ENCODE peak calls at places on chromosomes 4 and X, in four cellular contexts. S is endothelial cell, X is hypothalamus, B is NCI-H510A treated with DMSO at 0.1 percent for 48 hours. F is an unnamed sample.

GRCh38 chrX:19599253-19599652 is 83.9 kb upstream of the MAP3K15 start:
- DNase-seq in S (no peak), X (no peak), B (no peak), F (no peak)

GRCh38 chr4:187840814-187841213 is 154.8 kb upstream of the ZFP42 start:
- DNase-seq in S (no peak), X (no peak), B (no peak), F (no peak)

GRCh38 chr4:149173241-149174013 is 642.2 kb downstream of the IQCM start:
- DNase-seq in S (no peak), X (no peak), B (no peak), F (no peak)

GRCh38 chr4:85825937-85826678 is 351.2 kb downstream of the ARHGAP24 start:
- DNase-seq in S (peak), X (peak), B (peak), F (no peak)

GRCh38 chr4:31100551-31100950 is 380.4 kb downstream of the PCDH7 start:
- DNase-seq in S (no peak), X (no peak), B (no peak), F (no peak)

GRCh38 chrX:111886678-111887077 is 10.7 kb downstream of the TRPC5OS start:
- DNase-seq in S (no peak), X (no peak), B (no peak), F (no peak)

GRCh38 chr4:99102634-99103033 is 14.0 kb upstream of the ADH5 start:
- DNase-seq in S (no peak), X (no peak), B (no peak), F (no peak)

GRCh38 chrX:38175140-38175539 is 45.5 kb downstream of the SRPX start:
- DNase-seq in S (peak), X (no peak), B (peak), F (peak)

GRCh38 chrX:34377645-34378044 is 245.5 kb upstream of the FAM47A start:
- DNase-seq in S (no peak), X (no peak), B (no peak), F (no peak)

GRCh38 chrX:103794117-103794516 is 17.5 kb downstream of the PLP1 start:
- DNase-seq in S (no peak), X (no peak), B (no peak), F (no peak)

GRCh38 chr4:112978691-112979472 is 70.6 kb upstream of the ANK2 start:
- DNase-seq in S (no peak), X (no peak), B (no peak), F (no peak)

GRCh38 chrX:69285881-69286545 is 120.8 kb upstream of the PJA1 start:
- DNase-seq in S (peak), X (peak), B (peak), F (peak)

GRCh38 chr4:7810792-7811535 is 128.7 kb downstream of the AFAP1 start:
- DNase-seq in S (no peak), X (no peak), B (no peak), F (no peak)

GRCh38 chr4:141079393-141079930 is 53.8 kb downstream of the RNF150 start:
- DNase-seq in S (no peak), X (no peak), B (no peak), F (no peak)

GRCh38 chr4:52507774-52508173 is 151.3 kb downstream of the USP46 start:
- DNase-seq in S (no peak), X (peak), B (no peak), F (no peak)

GRCh38 chr4:86942185-86942666 is 7.4 kb downstream of the AFF1 start:
- DNase-seq in S (no peak), X (no peak), B (no peak), F (no peak)

GRCh38 chr4:168164915-168165548 is 72.7 kb downstream of the ANXA10 start:
- DNase-seq in S (no peak), X (no peak), B (no peak), F (no peak)

GRCh38 chr4:170497105-170497504 is 407.3 kb upstream of the AADAT start:
- DNase-seq in S (no peak), X (no peak), B (peak), F (no peak)

GRCh38 chr4:71300964-71301363 is 37.9 kb upstream of the SLC4A4 start:
- DNase-seq in S (no peak), X (no peak), B (peak), F (no peak)

GRCh38 chr4:55303818-55304217 is 42.2 kb upstream of the SRD5A3 start:
- DNase-seq in S (no peak), X (no peak), B (no peak), F (no peak)

GRCh38 chrX:106479920-106480319 is 131.9 kb upstream of the RADX start:
- DNase-seq in S (no peak), X (no peak), B (no peak), F (no peak)

GRCh38 chr4:74671074-74671698 is 123.1 kb downstream of the BTC start:
- DNase-seq in S (peak), X (peak), B (peak), F (no peak)